ENCODE peak calls at places on chromosomes 7 and 10, in seven cellular contexts. O, P, R, T, Q, N and U are unnamed samples.
A peak's percentile ranks its signal among the peaks of the same experiment; 100 is the strongest.

GRCh38 chr7:50650057-50650664 is 85.0 kb upstream of the DDC start:
- DNase-seq in R (no peak), O (no peak), Q (no peak), N (no peak), P (no peak), T (no peak), U (no peak)

GRCh38 chr10:128820663-128821062 is 646.4 kb upstream of the MGMT start:
- DNase-seq in R (no peak), O (no peak), P (no peak), Q (no peak), N (no peak), T (no peak), U (no peak)

GRCh38 chr7:22762866-22763265 is 35.9 kb downstream of the IL6 start:
- DNase-seq in N (no peak), R (no peak), P (no peak), T (no peak), O (no peak), Q (no peak), U (no peak)

GRCh38 chr7:74709880-74710671 is 52.6 kb downstream of the GTF2I start:
- DNase-seq in T (no peak), O (no peak), Q (no peak), P (no peak), N (no peak), R (no peak), U (no peak)

GRCh38 chr10:116826803-116827202 is 22.5 kb upstream of the ENO4 start:
- DNase-seq in N (no peak), R (no peak), P (no peak), O (no peak), T (no peak), Q (no peak), U (no peak)

GRCh38 chr10:11473128-11473760 is 138.2 kb downstream of the USP6NL start:
- DNase-seq in P (no peak), R (no peak), O (no peak), N (no peak), Q (no peak), T (no peak), U (no peak)

GRCh38 chr10:107611101-107611500 is 446.6 kb upstream of the SORCS1 start:
- DNase-seq in R (no peak), T (no peak), O (no peak), N (no peak), Q (no peak), P (no peak), U (no peak)

GRCh38 chr10:50224330-50224952 is 26.9 kb downstream of the ASAH2 start:
- DNase-seq in O (peak; percentile 16), T (peak; percentile 44), R (no peak), N (peak; percentile 52), Q (no peak), P (no peak), U (no peak)

GRCh38 chr7:155257482-155258232 is 40.0 kb upstream of the INSIG1 start:
- DNase-seq in T (no peak), R (no peak), P (peak; percentile 82), O (no peak), N (no peak), Q (peak; percentile 66), U (no peak)

GRCh38 chr10:132932461-132933307 is 9.7 kb downstream of the CFAP46 start:
- DNase-seq in Q (no peak), P (no peak), O (peak; percentile 23), T (no peak), R (no peak), N (no peak), U (no peak)

GRCh38 chr10:35961501-35961900 is 319.4 kb upstream of the FZD8 start:
- DNase-seq in Q (no peak), R (no peak), N (no peak), P (no peak), T (no peak), O (no peak), U (no peak)

GRCh38 chr7:83821866-83822265 is 172.9 kb upstream of the SEMA3E start:
- DNase-seq in R (no peak), O (no peak), T (no peak), Q (no peak), P (no peak), N (no peak), U (no peak)

GRCh38 chr7:13835442-13835841 is 154.0 kb downstream of the ETV1 start:
- DNase-seq in T (no peak), P (no peak), R (no peak), Q (no peak), O (no peak), N (no peak), U (no peak)

GRCh38 chr7:20351901-20352300 is 21.2 kb downstream of the ITGB8 start:
- DNase-seq in T (no peak), Q (no peak), O (no peak), R (no peak), N (no peak), P (no peak), U (no peak)

GRCh38 chr10:48976208-48976607 is 36.6 kb upstream of the LRRC18 start:
- DNase-seq in N (peak; percentile 46), Q (no peak), T (peak; percentile 35), O (no peak), R (no peak), P (no peak), U (no peak)

GRCh38 chr7:66344166-66344565 is 139.0 kb downstream of the TPST1 start:
- DNase-seq in R (no peak), O (no peak), N (no peak), P (no peak), Q (no peak), T (no peak), U (no peak)

GRCh38 chr7:117139691-117139984 is 183.2 kb downstream of the WNT2 start:
- DNase-seq in O (no peak), P (no peak), Q (no peak), T (no peak), N (no peak), R (no peak), U (no peak)

GRCh38 chr7:6640246-6640721 is 3.2 kb downstream of the ZNF316 start:
- DNase-seq in O (no peak), Q (peak; percentile 35), R (no peak), P (no peak), N (no peak), T (no peak), U (no peak)

GRCh38 chr10:133343557-133343956 is 3.6 kb upstream of the PRAP1 start:
- DNase-seq in O (no peak), Q (no peak), T (no peak), P (no peak), N (no peak), R (no peak), U (no peak)

GRCh38 chr7:73900286-73900685 is 39.3 kb downstream of the TMEM270 start:
- DNase-seq in T (no peak), P (no peak), R (no peak), O (no peak), N (no peak), Q (no peak), U (no peak)

GRCh38 chr10:58300676-58301075 is 31.7 kb downstream of the CISD1 start:
- DNase-seq in T (no peak), N (no peak), R (no peak), P (no peak), O (no peak), Q (no peak), U (no peak)

GRCh38 chr7:111647881-111648280 is 85.6 kb upstream of the IMMP2L start:
- DNase-seq in N (no peak), P (no peak), R (no peak), O (no peak), Q (no peak), T (no peak), U (no peak)

GRCh38 chr7:1497293-1497927 is 6.8 kb downstream of the INTS1 start:
- DNase-seq in P (no peak), N (no peak), Q (no peak), T (no peak), R (no peak), O (no peak), U (no peak)

GRCh38 chr10:1266033-1266802 is 210.0 kb downstream of the WDR37 start:
- DNase-seq in P (no peak), R (peak; percentile 6), Q (no peak), O (no peak), N (no peak), T (no peak), U (no peak)

GRCh38 chr7:8078418-8078817 is 109.8 kb downstream of the GLCCI1 start:
- DNase-seq in N (no peak), Q (no peak), T (no peak), P (no peak), O (no peak), R (no peak), U (no peak)

GRCh38 chr7:133698127-133698526 is 429.0 kb upstream of the LRGUK start:
- DNase-seq in T (no peak), O (no peak), R (no peak), Q (no peak), P (no peak), N (no peak), U (no peak)

GRCh38 chr7:24401628-24402593 is 117.9 kb downstream of the NPY start:
- DNase-seq in Q (no peak), O (peak; percentile 31), T (no peak), N (no peak), P (no peak), R (no peak), U (no peak)

DNA sequence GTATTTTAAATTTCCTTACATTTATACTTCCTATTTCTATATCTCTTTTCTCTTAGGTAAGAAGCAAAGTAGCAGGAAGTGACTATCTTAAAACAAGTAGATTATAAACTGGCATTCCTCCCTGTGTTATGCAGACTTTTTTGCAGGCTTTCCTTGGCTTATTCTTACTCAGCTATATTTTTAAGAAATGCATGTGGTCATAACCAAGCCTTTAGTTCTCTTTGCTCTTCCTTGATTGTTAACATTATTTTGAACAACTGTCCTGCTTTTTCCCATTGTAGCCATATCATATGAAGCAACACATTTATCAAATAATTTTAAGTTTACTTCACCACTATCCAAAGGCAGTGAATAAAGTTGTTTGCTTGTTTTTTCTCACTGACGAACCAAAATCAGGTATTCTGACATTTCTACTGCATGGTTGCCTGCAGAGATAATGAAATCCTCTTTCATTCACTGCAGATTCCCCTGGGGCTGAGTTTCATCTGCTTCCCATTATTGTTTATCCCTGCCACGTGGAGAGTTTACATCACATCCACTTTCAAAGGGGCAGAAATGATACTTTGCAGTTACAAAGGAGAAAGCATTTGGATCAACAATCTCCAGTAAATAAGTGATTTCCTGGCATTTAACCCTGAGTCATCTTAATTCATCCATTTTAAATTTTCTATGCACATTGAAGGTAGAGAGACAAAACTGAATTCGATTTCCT is 389.9 kb upstream of the SEMA3C start:
- DNase-seq in Q (no peak), O (no peak), T (no peak), R (no peak), N (no peak), P (no peak), U (no peak)
- TF ChIP-seq CTCF in Q (no peak), O (no peak), T (no peak), R (no peak), N (no peak), P (no peak), U (no peak)

GRCh38 chr7:149811221-149811620 is 27.0 kb upstream of the ZNF862 start:
- DNase-seq in T (no peak), Q (no peak), N (no peak), O (no peak), R (no peak), P (no peak), U (no peak)
- TF ChIP-seq CTCF in T (no peak), Q (no peak), N (no peak), O (peak; percentile 30), R (no peak), P (no peak), U (peak; percentile 29)

GRCh38 chr7:151863386-151864079 is 13.4 kb downstream of the PRKAG2 start:
- DNase-seq in O (no peak), T (no peak), P (no peak), Q (no peak), N (no peak), R (no peak), U (no peak)
- TF ChIP-seq CTCF in O (peak; percentile 12), T (no peak), P (no peak), Q (peak; percentile 11), N (no peak), R (no peak), U (no peak)

GRCh38 chr7:157490465-157490912 is 153.7 kb downstream of the DNAJB6 start:
- DNase-seq in T (no peak), N (peak; percentile 47), P (no peak), Q (no peak), O (no peak), R (no peak), U (no peak)
- TF ChIP-seq CTCF in T (no peak), N (no peak), P (no peak), Q (no peak), O (no peak), R (no peak), U (no peak)